ENCODE peak calls at places on chromosomes 1 and 21, in seven cellular contexts. One of them, this sample, is unnamed. For H3K4me1, the result is how much of the 10 kb centered on the place peaks cover.

GRCh38 chr1:21518774-21519455 is 9.7 kb downstream of the ALPL start:
- DNase-seq in MM.1S: no peak
- DNase-seq in prostate gland: no peak
- DNase-seq in heart right ventricle: no peak
- DNase-seq in Peyer's patch: peak
- DNase-seq in CD8-positive, alpha-beta T cell: no peak
- DNase-seq in GM23248: no peak
- DNase-seq in this sample: no peak

GRCh38 chr1:6519935-6520621 is 28.6 kb upstream of the PLEKHG5 start:
- DNase-seq in Peyer's patch: no peak
- DNase-seq in heart right ventricle: no peak
- DNase-seq in MM.1S: no peak
- DNase-seq in GM23248: peak
- DNase-seq in prostate gland: peak
- DNase-seq in CD8-positive, alpha-beta T cell: no peak
- DNase-seq in this sample: no peak

GRCh38 chr1:96524100-96524499 is 197.5 kb upstream of the PTBP2 start:
- DNase-seq in heart right ventricle: no peak
- DNase-seq in CD8-positive, alpha-beta T cell: no peak
- DNase-seq in prostate gland: no peak
- DNase-seq in GM23248: no peak
- DNase-seq in MM.1S: no peak
- DNase-seq in Peyer's patch: no peak
- DNase-seq in this sample: no peak

GRCh38 chr1:225544924-225545323 is 108.0 kb downstream of the ENAH start:
- DNase-seq in Peyer's patch: no peak
- DNase-seq in prostate gland: no peak
- DNase-seq in CD8-positive, alpha-beta T cell: no peak
- DNase-seq in heart right ventricle: no peak
- DNase-seq in MM.1S: no peak
- DNase-seq in GM23248: no peak
- DNase-seq in this sample: no peak

GRCh38 chr1:32701421-32701911 is 1.1 kb downstream of the SYNC start:
- DNase-seq in GM23248: peak
- DNase-seq in MM.1S: no peak
- DNase-seq in heart right ventricle: no peak
- DNase-seq in prostate gland: no peak
- DNase-seq in Peyer's patch: no peak
- DNase-seq in CD8-positive, alpha-beta T cell: no peak
- DNase-seq in this sample: peak

GRCh38 chr1:72623299-72623708 is 341.0 kb upstream of the NEGR1 start:
- DNase-seq in Peyer's patch: no peak
- DNase-seq in CD8-positive, alpha-beta T cell: no peak
- DNase-seq in heart right ventricle: no peak
- DNase-seq in MM.1S: peak
- DNase-seq in prostate gland: peak
- DNase-seq in GM23248: peak
- DNase-seq in this sample: no peak

GRCh38 chr1:226635456-226635941 is 86.9 kb downstream of the STUM start:
- DNase-seq in prostate gland: no peak
- DNase-seq in Peyer's patch: peak
- DNase-seq in MM.1S: peak
- DNase-seq in heart right ventricle: no peak
- DNase-seq in CD8-positive, alpha-beta T cell: peak
- DNase-seq in GM23248: no peak
- DNase-seq in this sample: peak

GRCh38 chr1:214396319-214396718 is 115.4 kb downstream of the SMYD2 start:
- DNase-seq in heart right ventricle: no peak
- DNase-seq in CD8-positive, alpha-beta T cell: no peak
- DNase-seq in Peyer's patch: no peak
- DNase-seq in prostate gland: no peak
- DNase-seq in MM.1S: no peak
- DNase-seq in GM23248: no peak
- DNase-seq in this sample: no peak

GRCh38 chr1:211698161-211699026 is 23.0 kb upstream of the NEK2 start:
- DNase-seq in MM.1S: peak
- DNase-seq in CD8-positive, alpha-beta T cell: peak
- DNase-seq in GM23248: peak
- DNase-seq in prostate gland: peak
- DNase-seq in heart right ventricle: peak
- DNase-seq in Peyer's patch: peak
- DNase-seq in this sample: peak

GRCh38 chr1:173009597-173009996 is 41.1 kb downstream of the TNFSF18 start:
- DNase-seq in GM23248: no peak
- DNase-seq in prostate gland: no peak
- DNase-seq in heart right ventricle: no peak
- DNase-seq in MM.1S: no peak
- DNase-seq in Peyer's patch: no peak
- DNase-seq in CD8-positive, alpha-beta T cell: no peak
- DNase-seq in this sample: no peak

GRCh38 chr1:55060133-55060999 is 21.0 kb downstream of the PCSK9 start:
- DNase-seq in prostate gland: no peak
- DNase-seq in Peyer's patch: no peak
- DNase-seq in heart right ventricle: no peak
- DNase-seq in CD8-positive, alpha-beta T cell: no peak
- DNase-seq in GM23248: peak
- DNase-seq in MM.1S: no peak
- DNase-seq in this sample: no peak

DNA sequence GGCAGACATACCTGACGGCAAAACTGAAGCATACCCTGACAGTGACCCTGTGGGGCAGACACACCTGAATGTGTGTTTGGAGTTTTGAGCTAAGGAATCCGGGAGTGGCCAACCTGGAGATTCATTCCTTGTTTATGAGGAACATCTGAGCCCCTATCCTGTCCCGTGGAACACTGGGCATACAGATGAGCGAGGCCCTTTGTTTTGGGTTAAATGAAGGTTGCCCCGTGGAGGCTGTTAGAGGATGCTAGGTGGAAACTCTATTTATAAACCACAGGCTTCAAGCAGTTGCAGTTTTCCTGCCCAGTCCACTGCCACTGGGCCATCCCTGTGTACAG is 18.1 kb downstream of the GALNT2 start:
- DNase-seq in Peyer's patch: no peak
- DNase-seq in heart right ventricle: no peak
- DNase-seq in CD8-positive, alpha-beta T cell: no peak
- DNase-seq in MM.1S: no peak
- DNase-seq in GM23248: no peak
- DNase-seq in prostate gland: no peak
- DNase-seq in this sample: no peak
- H3K27ac ChIP-seq in Peyer's patch: no peak
- H3K27ac ChIP-seq in heart right ventricle: no peak
- H3K27ac ChIP-seq in CD8-positive, alpha-beta T cell: no peak
- H3K27ac ChIP-seq in MM.1S: peak
- H3K27ac ChIP-seq in GM23248: peak
- H3K27ac ChIP-seq in prostate gland: no peak
- H3K27ac ChIP-seq in this sample: no peak

GRCh38 chr1:110476028-110476765 is 25.2 kb downstream of the PROK1 start:
- DNase-seq in CD8-positive, alpha-beta T cell: no peak
- DNase-seq in prostate gland: no peak
- DNase-seq in heart right ventricle: no peak
- DNase-seq in Peyer's patch: no peak
- DNase-seq in GM23248: no peak
- DNase-seq in MM.1S: no peak
- DNase-seq in this sample: no peak

GRCh38 chr1:110477041-110477440 is 26.1 kb downstream of the PROK1 start:
- DNase-seq in prostate gland: no peak
- DNase-seq in Peyer's patch: no peak
- DNase-seq in GM23248: peak
- DNase-seq in MM.1S: no peak
- DNase-seq in CD8-positive, alpha-beta T cell: no peak
- DNase-seq in heart right ventricle: no peak
- DNase-seq in this sample: no peak

GRCh38 chr1:110478886-110479285 is 27.9 kb downstream of the PROK1 start:
- DNase-seq in Peyer's patch: no peak
- DNase-seq in prostate gland: no peak
- DNase-seq in heart right ventricle: no peak
- DNase-seq in GM23248: no peak
- DNase-seq in MM.1S: no peak
- DNase-seq in CD8-positive, alpha-beta T cell: no peak
- DNase-seq in this sample: no peak

GRCh38 chr1:110477445-110477957 is 26.6 kb downstream of the PROK1 start:
- DNase-seq in GM23248: no peak
- DNase-seq in CD8-positive, alpha-beta T cell: no peak
- DNase-seq in heart right ventricle: no peak
- DNase-seq in prostate gland: no peak
- DNase-seq in MM.1S: no peak
- DNase-seq in Peyer's patch: no peak
- DNase-seq in this sample: no peak

DNA sequence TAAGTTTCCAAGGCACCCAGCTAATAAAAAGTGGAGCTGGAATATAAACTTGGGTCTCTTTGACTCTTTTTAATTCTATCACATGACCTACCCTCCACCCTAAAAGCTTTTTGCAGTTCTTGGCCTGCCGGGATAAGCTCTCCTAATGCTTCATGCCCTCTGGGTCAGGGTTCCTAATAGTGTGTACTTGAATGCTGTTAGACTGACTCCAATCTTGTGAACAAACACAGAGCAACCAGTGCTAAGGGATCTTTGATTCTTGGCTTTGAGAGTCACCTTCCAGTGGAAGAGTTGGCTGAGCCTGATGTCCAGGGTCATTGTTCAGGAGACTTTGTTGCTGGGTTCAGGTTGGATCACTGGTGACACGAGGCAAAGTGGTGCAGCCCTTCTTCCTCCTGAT is 27.3 kb downstream of the PROK1 start:
- DNase-seq in Peyer's patch: no peak
- DNase-seq in MM.1S: no peak
- DNase-seq in prostate gland: no peak
- DNase-seq in GM23248: no peak
- DNase-seq in heart right ventricle: no peak
- DNase-seq in CD8-positive, alpha-beta T cell: no peak
- DNase-seq in this sample: no peak
- H3K4me1 ChIP-seq in Peyer's patch: under half
- H3K4me1 ChIP-seq in MM.1S: under half
- H3K4me1 ChIP-seq in prostate gland: under half
- H3K4me1 ChIP-seq in GM23248: under half
- H3K4me1 ChIP-seq in heart right ventricle: under half
- H3K4me1 ChIP-seq in CD8-positive, alpha-beta T cell: under half
- H3K4me1 ChIP-seq in this sample: under half

GRCh38 chr21:44456207-44456914 is 1.1 kb downstream of the LRRC3 start:
- DNase-seq in prostate gland: no peak
- DNase-seq in heart right ventricle: no peak
- DNase-seq in Peyer's patch: no peak
- DNase-seq in CD8-positive, alpha-beta T cell: no peak
- DNase-seq in MM.1S: no peak
- DNase-seq in GM23248: no peak
- DNase-seq in this sample: no peak

GRCh38 chr21:44454747-44455523 is at the start of gene LRRC3:
- DNase-seq in prostate gland: peak
- DNase-seq in Peyer's patch: peak
- DNase-seq in GM23248: peak
- DNase-seq in heart right ventricle: peak
- DNase-seq in CD8-positive, alpha-beta T cell: peak
- DNase-seq in MM.1S: peak
- DNase-seq in this sample: peak

GRCh38 chr21:44458971-44459711 is 3.8 kb downstream of the LRRC3 start:
- DNase-seq in CD8-positive, alpha-beta T cell: no peak
- DNase-seq in Peyer's patch: peak
- DNase-seq in GM23248: no peak
- DNase-seq in prostate gland: no peak
- DNase-seq in heart right ventricle: peak
- DNase-seq in MM.1S: no peak
- DNase-seq in this sample: peak

GRCh38 chr21:44455524-44456206 is 355 bp downstream of the LRRC3 start:
- DNase-seq in heart right ventricle: peak
- DNase-seq in prostate gland: peak
- DNase-seq in Peyer's patch: peak
- DNase-seq in MM.1S: no peak
- DNase-seq in GM23248: peak
- DNase-seq in CD8-positive, alpha-beta T cell: no peak
- DNase-seq in this sample: peak

GRCh38 chr21:44456915-44457736 is 1.8 kb downstream of the LRRC3 start:
- DNase-seq in MM.1S: no peak
- DNase-seq in Peyer's patch: peak
- DNase-seq in GM23248: no peak
- DNase-seq in CD8-positive, alpha-beta T cell: no peak
- DNase-seq in heart right ventricle: no peak
- DNase-seq in prostate gland: no peak
- DNase-seq in this sample: peak
- H3K4me3 ChIP-seq in MM.1S: no peak
- H3K4me3 ChIP-seq in Peyer's patch: no peak
- H3K4me3 ChIP-seq in GM23248: no peak
- H3K4me3 ChIP-seq in CD8-positive, alpha-beta T cell: no peak
- H3K4me3 ChIP-seq in heart right ventricle: no peak
- H3K4me3 ChIP-seq in prostate gland: no peak
- H3K4me3 ChIP-seq in this sample: no peak

GRCh38 chr1:34866762-34867109 is 7.2 kb upstream of the SMIM12 start:
- DNase-seq in GM23248: no peak
- DNase-seq in prostate gland: no peak
- DNase-seq in CD8-positive, alpha-beta T cell: no peak
- DNase-seq in heart right ventricle: no peak
- DNase-seq in MM.1S: no peak
- DNase-seq in Peyer's patch: no peak
- DNase-seq in this sample: no peak

GRCh38 chr1:34864759-34865158 is 5.2 kb upstream of the SMIM12 start:
- DNase-seq in MM.1S: no peak
- DNase-seq in heart right ventricle: no peak
- DNase-seq in Peyer's patch: no peak
- DNase-seq in CD8-positive, alpha-beta T cell: no peak
- DNase-seq in prostate gland: no peak
- DNase-seq in GM23248: no peak
- DNase-seq in this sample: no peak

GRCh38 chr1:34865573-34865972 is 6.0 kb upstream of the SMIM12 start:
- DNase-seq in MM.1S: no peak
- DNase-seq in GM23248: no peak
- DNase-seq in prostate gland: no peak
- DNase-seq in Peyer's patch: no peak
- DNase-seq in heart right ventricle: peak
- DNase-seq in CD8-positive, alpha-beta T cell: no peak
- DNase-seq in this sample: peak

GRCh38 chr1:34867421-34867820 is 7.9 kb upstream of the SMIM12 start:
- DNase-seq in CD8-positive, alpha-beta T cell: no peak
- DNase-seq in prostate gland: no peak
- DNase-seq in Peyer's patch: no peak
- DNase-seq in heart right ventricle: no peak
- DNase-seq in MM.1S: no peak
- DNase-seq in GM23248: no peak
- DNase-seq in this sample: no peak

DNA sequence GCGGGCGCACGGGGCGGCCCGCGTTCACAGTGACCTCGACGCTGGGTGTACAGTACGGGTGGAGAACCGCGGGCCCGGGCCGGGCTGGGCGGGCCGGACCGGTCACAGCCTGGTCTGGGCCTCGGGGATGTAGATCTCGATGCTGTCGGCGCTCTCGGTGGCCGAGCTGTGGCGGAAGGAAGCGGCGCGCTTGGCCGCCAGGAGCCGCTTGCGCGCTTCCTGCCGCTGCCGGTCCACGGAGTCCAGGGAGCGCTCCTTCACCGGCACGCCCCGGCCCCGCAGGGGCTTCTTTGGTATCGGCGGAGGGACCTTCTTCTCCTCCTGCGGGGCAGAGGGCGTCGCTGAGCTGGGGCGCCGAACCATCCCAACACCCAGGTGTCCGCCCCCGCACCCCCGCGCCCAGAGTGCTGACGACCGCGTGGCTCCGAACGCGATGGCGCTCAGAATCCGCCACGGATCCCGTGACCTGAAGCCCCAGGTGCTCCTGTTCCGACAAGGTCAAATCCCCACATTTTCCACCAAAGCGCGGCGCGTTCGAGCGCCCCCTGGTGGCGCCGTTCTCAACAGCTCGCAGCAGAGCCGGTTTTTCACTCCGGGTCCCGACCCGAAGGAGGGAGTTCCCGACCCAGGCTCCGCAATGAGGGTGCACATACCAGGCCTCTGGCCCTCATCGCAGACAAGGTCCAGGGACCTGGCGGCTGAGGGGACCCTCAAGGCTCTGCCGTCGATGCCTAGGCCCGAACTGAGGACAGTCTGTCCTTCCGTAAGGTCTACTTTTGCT is 6.6 kb upstream of the SMIM12 start:
- DNase-seq in GM23248: peak
- DNase-seq in MM.1S: peak
- DNase-seq in CD8-positive, alpha-beta T cell: peak
- DNase-seq in Peyer's patch: peak
- DNase-seq in heart right ventricle: peak
- DNase-seq in prostate gland: peak
- DNase-seq in this sample: peak
- H3K27ac ChIP-seq in GM23248: no peak
- H3K27ac ChIP-seq in MM.1S: peak
- H3K27ac ChIP-seq in CD8-positive, alpha-beta T cell: peak
- H3K27ac ChIP-seq in Peyer's patch: peak
- H3K27ac ChIP-seq in heart right ventricle: peak
- H3K27ac ChIP-seq in prostate gland: peak
- H3K27ac ChIP-seq in this sample: peak